ENCODE peak calls at places on chromosomes 5 and 9, in eight cellular contexts. Y is upper lobe of left lung, W is HepG2, I is sigmoid colon, J is spleen, Q is Panc1, P is HCT116, A is stomach. X is an unnamed sample.

GRCh38 chr5:157607371-157608161 is 32.0 kb upstream of the ADAM19 start:
- DNase-seq in Y (no peak), W (no peak), I (no peak), J (no peak), Q (no peak), P (peak; percentile 73), A (no peak), X (peak; percentile 33)

GRCh38 chr9:71001780-71002386 is 119.5 kb downstream of the TRPM3 start:
- DNase-seq in Y (no peak), W (peak; percentile 10), I (no peak), J (no peak), Q (peak; percentile 2), P (peak; percentile 23), A (peak; percentile 49), X (peak; percentile 28)

GRCh38 chr9:2493106-2493505 is 128.5 kb upstream of the VLDLR start:
- DNase-seq in Y (no peak), W (no peak), I (peak; percentile 64), J (no peak), Q (no peak), P (no peak), A (no peak), X (no peak)

GRCh38 chr5:64834611-64835010 is 65.9 kb downstream of the CWC27 start:
- DNase-seq in Y (no peak), W (no peak), I (no peak), J (no peak), Q (no peak), P (no peak), A (no peak), X (no peak)

GRCh38 chr5:83003791-83004190 is 73.4 kb downstream of the TMEM167A start:
- DNase-seq in Y (no peak), W (no peak), I (no peak), J (no peak), Q (no peak), P (no peak), A (no peak), X (no peak)

GRCh38 chr5:158819095-158819494 is 280.6 kb downstream of the EBF1 start:
- DNase-seq in Y (no peak), W (no peak), I (no peak), J (no peak), Q (no peak), P (no peak), A (no peak), X (no peak)

GRCh38 chr5:16616536-16617271 is at the start of gene RETREG1:
- DNase-seq in Y (peak; percentile 96), W (no peak), I (peak; percentile 82), J (peak; percentile 93), Q (no peak), P (peak; percentile 15), A (peak; percentile 76), X (peak; percentile 77)

GRCh38 chr9:76609285-76610008 is 150.5 kb downstream of the GCNT1 start:
- DNase-seq in Y (no peak), W (no peak), I (no peak), J (no peak), Q (no peak), P (no peak), A (no peak), X (no peak)

GRCh38 chr5:97157689-97158088 is 15.3 kb upstream of the LIX1 start:
- DNase-seq in Y (no peak), W (no peak), I (no peak), J (no peak), Q (no peak), P (no peak), A (no peak), X (no peak)

GRCh38 chr5:94830520-94830919 is 212.1 kb downstream of the SLF1 start:
- DNase-seq in Y (no peak), W (no peak), I (no peak), J (no peak), Q (no peak), P (peak; percentile 8), A (no peak), X (no peak)

GRCh38 chr9:34989946-34990635 is 546 bp downstream of the DNAJB5 start:
- DNase-seq in Y (peak; percentile 80), W (no peak), I (peak; percentile 87), J (peak; percentile 87), Q (no peak), P (no peak), A (peak; percentile 52), X (peak; percentile 63)

GRCh38 chr9:135698236-135698635 is 1.0 kb downstream of the SOHLH1 start:
- DNase-seq in Y (peak; percentile 68), W (no peak), I (no peak), J (no peak), Q (no peak), P (no peak), A (no peak), X (no peak)

GRCh38 chr9:130073373-130073772 is 19.7 kb downstream of the GPR107 start:
- DNase-seq in Y (no peak), W (peak; percentile 21), I (no peak), J (no peak), Q (no peak), P (no peak), A (no peak), X (no peak)

GRCh38 chr5:68683632-68684035 is 410.2 kb upstream of the SLC30A5 start:
- DNase-seq in Y (no peak), W (no peak), I (no peak), J (no peak), Q (peak; percentile 42), P (peak; percentile 80), A (no peak), X (no peak)

GRCh38 chr5:171984748-171985419 is 21.6 kb downstream of the FBXW11 start:
- DNase-seq in Y (no peak), W (no peak), I (no peak), J (no peak), Q (peak; percentile 61), P (no peak), A (no peak), X (no peak)

DNA sequence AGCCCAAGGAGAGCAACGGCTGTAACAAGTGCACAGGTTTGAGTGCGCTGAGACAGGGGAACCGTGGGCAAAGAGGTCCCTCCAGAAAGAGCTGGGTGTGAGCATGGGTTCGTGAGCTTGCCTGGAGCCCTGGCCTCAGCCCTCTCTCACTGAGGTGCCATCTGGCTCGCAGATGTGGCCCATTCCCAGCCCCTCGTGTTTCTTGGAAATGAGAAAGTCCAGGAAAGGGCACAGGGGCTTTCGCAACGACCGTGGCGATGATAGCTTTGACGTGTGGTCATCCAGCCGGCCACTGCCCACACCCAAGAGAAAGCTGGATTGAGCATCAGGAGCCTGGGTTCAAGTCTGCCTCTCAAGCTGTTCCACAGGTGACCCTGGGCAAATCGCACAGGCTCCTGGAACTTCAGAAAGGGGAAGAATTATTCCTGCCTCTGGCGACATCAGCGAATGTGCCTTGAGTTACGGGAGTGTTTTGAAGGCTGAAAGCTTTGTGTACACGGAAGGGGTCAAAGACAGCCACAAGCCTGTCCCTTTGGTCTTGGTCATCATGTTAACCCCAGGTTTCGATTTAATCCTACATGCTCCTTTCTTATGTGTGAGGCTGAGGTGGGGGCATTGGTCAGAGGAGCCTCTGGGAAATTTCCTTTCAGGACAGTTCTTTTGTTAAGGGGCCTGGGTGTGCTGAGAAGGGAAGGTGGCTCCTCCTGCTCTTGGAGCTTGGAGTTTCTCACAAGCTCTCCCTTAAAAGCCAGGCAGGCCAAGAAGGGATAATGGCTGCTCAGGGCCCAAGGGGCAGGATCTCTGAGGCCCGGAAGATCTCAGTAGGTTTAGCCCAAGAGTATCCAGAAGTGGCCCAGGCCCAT is 41.6 kb upstream of the IL17B start:
- DNase-seq in Y (no peak), W (no peak), I (peak; percentile 88), J (no peak), Q (no peak), P (no peak), A (peak; percentile 34), X (no peak)
- H3K4me1 ChIP-seq in Y (peaks cover 77% of the 10 kb centered on the region), W (peaks cover 93% of the 10 kb centered on the region), I (peaks cover 96% of the 10 kb centered on the region), J (peaks cover 23% of the 10 kb centered on the region), Q (peaks cover 6% of the 10 kb centered on the region), P (no peaks in the 10 kb centered on the region), A (peaks cover 83% of the 10 kb centered on the region), X (peaks cover 75% of the 10 kb centered on the region)

GRCh38 chr9:133351908-133352634 is 4.1 kb downstream of the RPL7A start:
- DNase-seq in Y (no peak), W (peak; percentile 74), I (no peak), J (no peak), Q (no peak), P (no peak), A (no peak), X (no peak)
- TF ChIP-seq POLR2AphosphoS5 in Y (no peak), W (peak; percentile 25), I (no peak), J (peak; percentile 32), Q (peak; percentile 61), P (peak; percentile 63), A (no peak), X (no peak)

GRCh38 chr5:126358525-126358924 is 64.7 kb upstream of the GRAMD2B start:
- DNase-seq in Y (no peak), W (no peak), I (no peak), J (no peak), Q (no peak), P (no peak), A (no peak), X (no peak)

GRCh38 chr5:126354012-126354856 is 69.0 kb upstream of the GRAMD2B start:
- DNase-seq in Y (no peak), W (peak; percentile 58), I (no peak), J (no peak), Q (peak; percentile 58), P (peak; percentile 64), A (no peak), X (no peak)

GRCh38 chr5:126355940-126356339 is 67.3 kb upstream of the GRAMD2B start:
- DNase-seq in Y (no peak), W (no peak), I (no peak), J (no peak), Q (no peak), P (no peak), A (no peak), X (peak; percentile 21)

GRCh38 chr5:126357585-126358342 is 65.4 kb upstream of the GRAMD2B start:
- DNase-seq in Y (no peak), W (no peak), I (no peak), J (no peak), Q (no peak), P (no peak), A (no peak), X (no peak)

GRCh38 chr5:126354857-126355731 is 68.1 kb upstream of the GRAMD2B start:
- DNase-seq in Y (no peak), W (no peak), I (no peak), J (no peak), Q (no peak), P (no peak), A (no peak), X (no peak)
- H3K4me1 ChIP-seq in Y (peaks cover 23% of the 10 kb centered on the region), W (peaks cover 39% of the 10 kb centered on the region), I (peaks cover 15% of the 10 kb centered on the region), J (no peaks in the 10 kb centered on the region), Q (peaks cover 12% of the 10 kb centered on the region), P (peaks cover 19% of the 10 kb centered on the region), A (peaks cover 12% of the 10 kb centered on the region), X (peaks cover 11% of the 10 kb centered on the region)

GRCh38 chr9:122812736-122813135 is 12.8 kb downstream of the OR1K1 start:
- DNase-seq in Y (no peak), W (no peak), I (no peak), J (no peak), Q (no peak), P (no peak), A (no peak), X (no peak)

GRCh38 chr9:122806661-122807060 is 6.7 kb downstream of the OR1K1 start:
- DNase-seq in Y (no peak), W (no peak), I (no peak), J (no peak), Q (no peak), P (no peak), A (no peak), X (no peak)

GRCh38 chr9:122807271-122807900 is 7.5 kb downstream of the OR1K1 start:
- DNase-seq in Y (no peak), W (no peak), I (no peak), J (no peak), Q (no peak), P (no peak), A (no peak), X (no peak)

GRCh38 chr9:122808141-122808540 is 8.2 kb downstream of the OR1K1 start:
- DNase-seq in Y (no peak), W (no peak), I (no peak), J (no peak), Q (no peak), P (no peak), A (no peak), X (no peak)

GRCh38 chr9:122810306-122810946 is 10.5 kb downstream of the OR1K1 start:
- DNase-seq in Y (no peak), W (peak; percentile 75), I (peak; percentile 82), J (peak; percentile 88), Q (peak; percentile 47), P (peak; percentile 61), A (peak; percentile 80), X (peak; percentile 80)
- TF ChIP-seq POLR2AphosphoS5 in Y (no peak), W (no peak), I (peak; percentile 20), J (no peak), Q (no peak), P (no peak), A (peak; percentile 69), X (no peak)

X was measured in transverse colon.